ENCODE peak calls at places on chromosomes 16 and 17, in seven cellular contexts. X is MCF 10A, A is omental fat pad, T is kidney, I is progenitor cell of endocrine pancreas, E is ascending aorta, L is hepatocyte. R is an unnamed sample.

GRCh38 chr16:89565506-89566372 is 5.3 kb downstream of the RPL13 start:
- DNase-seq in X (peak), A (no peak), T (peak), I (peak), E (no peak), L (peak), R (no peak)

GRCh38 chr16:82671743-82672142 is 45.0 kb downstream of the CDH13 start:
- DNase-seq in X (peak), A (no peak), T (no peak), I (no peak), E (no peak), L (no peak), R (no peak)

GRCh38 chr16:84001726-84002125 is 33.7 kb downstream of the NECAB2 start:
- DNase-seq in X (no peak), A (no peak), T (no peak), I (no peak), E (no peak), L (no peak), R (no peak)

GRCh38 chr17:75625813-75626486 is 7.3 kb upstream of the SMIM5 start:
- DNase-seq in X (peak), A (no peak), T (no peak), I (peak), E (no peak), L (peak), R (no peak)

GRCh38 chr16:53945996-53946395 is 242.0 kb downstream of the FTO start:
- DNase-seq in X (peak), A (no peak), T (no peak), I (no peak), E (no peak), L (peak), R (peak)

GRCh38 chr17:32875904-32876413 is 965 bp downstream of the MYO1D start:
- DNase-seq in X (no peak), A (no peak), T (no peak), I (no peak), E (no peak), L (no peak), R (no peak)

GRCh38 chr17:13253746-13254410 is 236.1 kb upstream of the ELAC2 start:
- DNase-seq in X (no peak), A (no peak), T (no peak), I (no peak), E (no peak), L (peak), R (no peak)

GRCh38 chr16:4265676-4266075 is 7.1 kb downstream of the TFAP4 start:
- DNase-seq in X (no peak), A (no peak), T (no peak), I (no peak), E (no peak), L (no peak), R (no peak)

GRCh38 chr16:30004424-30004776 is 6.4 kb downstream of the DOC2A start:
- DNase-seq in X (no peak), A (no peak), T (peak), I (no peak), E (no peak), L (no peak), R (no peak)

GRCh38 chr17:34161600-34161999 is 93.5 kb upstream of the CCL2 start:
- DNase-seq in X (no peak), A (no peak), T (no peak), I (no peak), E (no peak), L (no peak), R (no peak)

GRCh38 chr16:68453816-68454215 is 5.5 kb upstream of the SMPD3 start:
- DNase-seq in X (no peak), A (no peak), T (no peak), I (no peak), E (no peak), L (no peak), R (no peak)
- TF ChIP-seq CTCF in X (no peak), A (no peak), T (no peak), I (no peak), E (no peak), L (no peak), R (no peak)

DNA sequence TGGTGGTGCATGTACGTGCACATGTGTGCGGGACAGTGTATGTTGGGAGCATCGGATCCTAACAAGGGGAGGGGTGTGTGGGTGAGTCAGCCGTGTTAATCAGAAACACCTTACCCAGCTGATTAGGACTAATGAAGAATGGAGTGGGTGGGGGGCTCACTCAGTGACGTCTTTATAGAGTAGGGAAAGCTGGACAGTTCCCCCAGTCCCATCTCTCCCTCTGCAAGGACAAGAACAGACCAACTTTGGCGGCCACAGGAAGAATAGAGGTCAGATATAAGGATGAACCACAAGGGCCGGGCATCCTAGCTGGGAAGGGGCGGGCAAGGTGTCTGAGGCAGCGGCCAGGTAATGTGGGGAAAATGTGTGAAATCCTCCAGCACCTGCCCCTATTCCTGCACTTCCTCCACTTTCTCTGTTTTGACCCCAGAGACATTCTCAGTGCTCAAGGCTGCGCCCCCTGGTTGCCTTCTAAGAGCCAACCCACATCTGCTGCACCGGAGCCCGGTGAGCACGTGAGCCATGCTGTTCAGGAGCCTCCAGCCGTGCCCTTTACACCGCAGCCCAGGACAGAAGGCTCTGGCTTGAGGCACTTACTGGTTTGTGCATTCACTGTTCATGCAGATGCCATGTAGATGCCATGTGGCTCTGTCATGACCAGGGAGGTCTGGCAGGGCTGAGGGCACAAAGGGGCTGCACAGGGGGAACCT is 18.9 kb upstream of the TBX21 start:
- DNase-seq in X (no peak), A (no peak), T (no peak), I (no peak), E (no peak), L (no peak), R (no peak)
- TF ChIP-seq CTCF in X (no peak), A (no peak), T (no peak), I (peak), E (no peak), L (no peak), R (peak)

GRCh38 chr17:37148171-37148570 is 199.4 kb downstream of the AATF start:
- DNase-seq in X (no peak), A (no peak), T (no peak), I (no peak), E (no peak), L (no peak), R (no peak)

GRCh38 chr17:37142294-37142944 is 193.7 kb downstream of the AATF start:
- DNase-seq in X (no peak), A (no peak), T (no peak), I (no peak), E (no peak), L (no peak), R (no peak)

GRCh38 chr17:37147301-37147812 is 198.6 kb downstream of the AATF start:
- DNase-seq in X (peak), A (no peak), T (no peak), I (no peak), E (no peak), L (peak), R (peak)

GRCh38 chr17:37146578-37147119 is 197.9 kb downstream of the AATF start:
- DNase-seq in X (no peak), A (no peak), T (no peak), I (no peak), E (no peak), L (no peak), R (no peak)
- TF ChIP-seq CTCF in X (no peak), A (no peak), T (no peak), I (no peak), E (no peak), L (no peak), R (no peak)

DNA sequence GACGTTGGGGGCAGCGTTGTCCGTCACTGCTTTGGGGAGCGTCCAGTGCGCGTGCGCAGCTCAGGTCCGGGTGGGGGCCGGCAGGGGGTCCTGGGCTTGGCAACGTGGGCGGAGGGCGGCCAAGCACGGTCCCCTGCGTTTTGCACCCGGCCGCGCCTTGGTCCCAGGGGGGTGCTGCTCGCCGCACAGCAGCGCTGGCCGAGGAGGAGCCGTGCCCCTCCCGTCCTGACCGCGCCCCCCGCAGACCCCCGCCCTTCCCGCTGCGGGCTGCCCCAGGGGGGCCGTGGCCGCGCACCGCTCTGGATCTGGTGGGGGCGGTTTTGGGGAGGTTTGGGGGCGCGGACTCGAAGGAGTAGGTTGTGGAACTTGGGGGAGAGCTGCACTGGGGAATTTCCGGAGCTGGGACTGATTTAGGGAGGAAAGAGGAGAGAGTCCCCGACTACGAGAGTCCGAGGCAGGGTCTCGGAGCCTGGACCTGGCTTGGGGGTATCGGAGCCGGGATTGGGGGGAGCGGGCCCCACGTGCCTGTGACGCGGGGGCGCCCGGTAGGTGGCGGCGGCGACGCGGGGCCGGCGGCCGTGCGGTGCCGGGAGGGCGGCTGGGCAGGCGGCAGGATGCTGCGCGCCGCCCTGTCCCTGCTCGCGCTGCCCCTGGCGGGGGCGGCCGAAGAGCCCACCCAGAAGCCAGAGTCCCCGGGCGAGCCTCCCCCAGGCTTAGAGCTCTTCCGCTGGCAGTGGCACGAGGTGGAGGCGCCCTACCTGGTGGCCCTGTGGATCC is at the start of gene SLC9A5:
- DNase-seq in X (no peak), A (no peak), T (peak), I (no peak), E (no peak), L (peak), R (no peak)
- TF ChIP-seq CTCF in X (no peak), A (no peak), T (peak), I (peak), E (peak), L (peak), R (peak)

DNA sequence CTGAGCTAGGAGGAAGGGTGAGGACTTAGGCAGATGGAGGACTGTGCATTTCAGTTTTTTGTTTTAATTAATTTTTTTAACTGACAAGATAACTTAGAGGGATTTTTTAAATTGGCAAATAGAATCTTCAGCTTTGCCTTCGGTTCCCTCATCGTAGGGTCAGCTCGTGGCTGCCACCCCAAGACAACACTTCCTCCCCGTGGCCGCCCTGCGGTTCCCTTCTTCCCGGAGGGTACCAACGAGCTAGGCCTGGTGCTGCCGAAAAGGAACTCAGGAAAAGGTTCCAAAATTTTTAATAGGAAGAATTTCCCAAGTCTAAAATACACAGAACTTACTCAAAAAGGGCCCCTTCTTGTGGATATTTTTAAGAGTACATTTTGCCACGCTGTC is 210.5 kb upstream of the CHMP6 start:
- DNase-seq in X (no peak), A (no peak), T (no peak), I (no peak), E (no peak), L (no peak), R (no peak)
- TF ChIP-seq CTCF in X (no peak), A (no peak), T (no peak), I (no peak), E (no peak), L (no peak), R (no peak)

GRCh38 chr17:29565643-29566472 is 979 bp downstream of the ABHD15 start:
- DNase-seq in X (no peak), A (peak), T (peak), I (no peak), E (no peak), L (peak), R (no peak)

GRCh38 chr17:29567362-29568330 is 809 bp upstream of the ABHD15 start:
- DNase-seq in X (peak), A (peak), T (peak), I (peak), E (peak), L (peak), R (peak)

GRCh38 chr17:29569245-29569950 is 897 bp downstream of the TP53I13 start:
- DNase-seq in X (no peak), A (peak), T (peak), I (no peak), E (peak), L (no peak), R (peak)

GRCh38 chr17:29568331-29569244 is at the start of gene TP53I13:
- DNase-seq in X (peak), A (peak), T (peak), I (peak), E (peak), L (peak), R (peak)

DNA sequence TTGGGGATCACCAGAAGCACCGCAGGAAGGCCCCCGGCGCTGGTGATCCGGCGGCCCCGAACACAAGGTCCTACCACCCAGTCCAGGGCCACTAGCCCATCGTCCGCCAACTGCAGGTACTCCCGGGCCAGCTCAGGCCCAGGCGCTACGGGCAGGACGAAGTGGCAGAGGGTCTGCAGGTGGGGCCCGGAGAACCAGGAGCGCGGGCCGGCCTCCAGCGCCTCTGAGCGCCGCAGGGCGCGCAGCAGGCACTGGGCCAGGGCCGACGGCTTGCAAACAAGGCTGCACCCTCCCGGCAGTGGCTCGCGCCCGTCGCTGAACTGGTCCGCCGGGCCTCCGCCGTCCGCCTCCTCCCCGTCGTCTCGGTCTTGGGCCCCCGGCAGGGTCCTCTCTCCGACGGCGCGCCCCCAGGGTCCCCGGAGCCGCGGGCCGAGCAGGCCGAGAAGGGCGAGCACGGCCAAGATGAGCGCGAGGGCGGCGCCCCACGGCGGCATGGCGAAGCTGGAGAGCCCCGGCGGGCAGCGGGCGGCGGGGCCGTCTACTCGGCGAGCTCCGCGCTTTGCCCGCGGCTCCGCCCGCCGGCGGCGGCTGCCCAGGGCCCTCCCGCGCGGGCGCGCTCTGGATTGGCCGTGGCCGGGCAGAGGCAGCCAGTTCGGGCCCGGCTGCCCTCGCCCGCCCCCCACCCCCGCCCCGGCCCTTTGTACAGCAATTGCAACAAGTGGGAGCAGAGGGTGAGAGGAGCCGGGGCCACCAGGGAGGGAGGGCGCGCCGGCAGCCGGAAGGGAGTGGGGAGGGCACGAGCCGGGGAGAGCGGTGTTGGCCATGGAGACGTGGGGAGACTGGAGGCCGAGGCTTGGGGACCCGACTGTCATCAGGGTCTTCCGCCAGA is at the start of gene ABHD15:
- DNase-seq in X (peak), A (peak), T (peak), I (no peak), E (peak), L (peak), R (peak)
- TF ChIP-seq CTCF in X (no peak), A (no peak), T (no peak), I (peak), E (peak), L (no peak), R (peak)

GRCh38 chr17:78826836-78827509 is 13.6 kb downstream of the USP36 start:
- DNase-seq in X (no peak), A (no peak), T (no peak), I (no peak), E (no peak), L (no peak), R (no peak)

GRCh38 chr17:78825696-78826095 is 14.9 kb downstream of the USP36 start:
- DNase-seq in X (no peak), A (no peak), T (no peak), I (no peak), E (no peak), L (no peak), R (no peak)

GRCh38 chr17:78826426-78826825 is 14.2 kb downstream of the USP36 start:
- DNase-seq in X (no peak), A (no peak), T (no peak), I (no peak), E (no peak), L (no peak), R (no peak)

GRCh38 chr17:78829477-78829876 is 11.1 kb downstream of the USP36 start:
- DNase-seq in X (no peak), A (no peak), T (no peak), I (no peak), E (no peak), L (no peak), R (no peak)

GRCh38 chr17:78828470-78829185 is 12.0 kb downstream of the USP36 start:
- DNase-seq in X (peak), A (no peak), T (no peak), I (no peak), E (no peak), L (peak), R (peak)
- TF ChIP-seq CTCF in X (peak), A (no peak), T (no peak), I (no peak), E (no peak), L (no peak), R (peak)

GRCh38 chr16:28133666-28134065 is 70.2 kb upstream of the GSG1L start:
- DNase-seq in X (no peak), A (no peak), T (no peak), I (no peak), E (no peak), L (no peak), R (no peak)

GRCh38 chr16:28136751-28137434 is 73.4 kb upstream of the GSG1L start:
- DNase-seq in X (no peak), A (no peak), T (no peak), I (no peak), E (no peak), L (no peak), R (no peak)

GRCh38 chr16:28140788-28141618 is 70.8 kb downstream of the XPO6 start:
- DNase-seq in X (peak), A (no peak), T (no peak), I (no peak), E (no peak), L (no peak), R (no peak)

GRCh38 chr16:28139530-28139929 is 72.2 kb downstream of the XPO6 start:
- DNase-seq in X (no peak), A (no peak), T (no peak), I (no peak), E (no peak), L (no peak), R (no peak)
- TF ChIP-seq CTCF in X (no peak), A (no peak), T (no peak), I (no peak), E (no peak), L (no peak), R (no peak)

GRCh38 chr17:38326996-38327792 is 16.6 kb downstream of the GPR179 start:
- DNase-seq in X (no peak), A (no peak), T (no peak), I (no peak), E (peak), L (peak), R (no peak)
- TF ChIP-seq CTCF in X (no peak), A (no peak), T (no peak), I (no peak), E (no peak), L (no peak), R (no peak)

R was measured in foreskin keratinocyte.